ENCODE peak calls at places on chromosomes 12 and 14, in ten cellular contexts. U is GM23338, L is neural progenitor cell, V is PC-9, W is HepG2, Z is lower lobe of right lung, G is IMR-90, S is psoas muscle, R is NB4, X is AG10803. E is an unnamed sample.

GRCh38 chr14:76456200-76456599 is 80.3 kb downstream of the ESRRB start:
- DNase-seq in Z (no peak), W (peak; percentile 18), R (peak; percentile 49), L (peak; percentile 82), X (peak; percentile 16), U (peak; percentile 89), V (peak; percentile 15), G (peak; percentile 8), S (no peak), E (peak; percentile 40)

GRCh38 chr12:15829949-15830348 is 40.8 kb upstream of the EPS8 start:
- DNase-seq in L (no peak), R (peak; percentile 12), X (peak; percentile 59), W (no peak), V (no peak), Z (no peak), G (peak; percentile 61), S (no peak), U (no peak), E (peak; percentile 44)

GRCh38 chr14:89137514-89138163 is 279.4 kb downstream of the FOXN3 start:
- DNase-seq in U (no peak), W (peak; percentile 45), G (peak; percentile 94), X (peak; percentile 95), Z (peak; percentile 84), V (peak; percentile 79), L (no peak), R (peak; percentile 74), S (peak; percentile 65), E (peak; percentile 80)

GRCh38 chr14:54206477-54206876 is 190.3 kb upstream of the CDKN3 start:
- DNase-seq in R (no peak), Z (no peak), V (peak; percentile 6), L (no peak), S (no peak), U (no peak), W (no peak), G (no peak), X (no peak), E (peak; percentile 24)

GRCh38 chr12:1799882-1800645 is 20.3 kb upstream of the LRTM2 start:
- DNase-seq in X (no peak), Z (peak; percentile 44), W (no peak), R (no peak), V (no peak), U (no peak), S (no peak), G (no peak), L (no peak), E (no peak)

GRCh38 chr14:87065366-87065765 is 927.6 kb downstream of the GALC start:
- DNase-seq in X (no peak), R (no peak), Z (no peak), W (no peak), U (no peak), S (no peak), L (no peak), G (no peak), V (no peak), E (no peak)

GRCh38 chr14:104942586-104942985 is 17.9 kb downstream of the PLD4 start:
- DNase-seq in G (no peak), R (no peak), L (no peak), Z (peak; percentile 29), S (no peak), X (no peak), W (no peak), V (no peak), U (no peak), E (no peak)

GRCh38 chr14:21399311-21399870 is 15.6 kb upstream of the SUPT16H start:
- DNase-seq in W (no peak), U (no peak), L (no peak), G (no peak), V (no peak), X (no peak), Z (no peak), R (no peak), S (no peak), E (no peak)

GRCh38 chr14:27739657-27740156 is 1026.9 kb upstream of the FOXG1 start:
- DNase-seq in X (no peak), Z (no peak), U (no peak), S (no peak), R (no peak), G (no peak), L (no peak), V (no peak), W (no peak), E (no peak)

GRCh38 chr12:119683413-119683812 is 15.5 kb downstream of the PRKAB1 start:
- DNase-seq in W (no peak), V (no peak), R (no peak), G (peak; percentile 63), X (peak; percentile 25), Z (no peak), U (no peak), S (no peak), L (no peak), E (no peak)

GRCh38 chr14:63470877-63471565 is 72.2 kb downstream of the PPP2R5E start:
- DNase-seq in Z (no peak), L (no peak), G (peak; percentile 91), R (peak; percentile 49), W (peak; percentile 87), S (no peak), X (peak; percentile 69), U (no peak), V (no peak), E (peak; percentile 91)

GRCh38 chr12:58917699-58918334 is 2.5 kb downstream of the LRIG3 start:
- DNase-seq in X (peak; percentile 27), W (no peak), G (no peak), U (no peak), S (no peak), R (no peak), L (peak; percentile 47), Z (no peak), V (no peak), E (peak; percentile 32)
- H3K4me3 ChIP-seq in X (peak overlapping the region; percentile 90), W (peak overlapping the region; percentile 80), G (peak overlapping the region; percentile 80), U (no peak overlapping the region), S (peak overlapping the region; percentile 95), R (no peak overlapping the region), L (peak overlapping the region; percentile 86), Z (peak overlapping the region; percentile 69), V (peak overlapping the region; percentile 77), E (peak overlapping the region; percentile 88)

DNA sequence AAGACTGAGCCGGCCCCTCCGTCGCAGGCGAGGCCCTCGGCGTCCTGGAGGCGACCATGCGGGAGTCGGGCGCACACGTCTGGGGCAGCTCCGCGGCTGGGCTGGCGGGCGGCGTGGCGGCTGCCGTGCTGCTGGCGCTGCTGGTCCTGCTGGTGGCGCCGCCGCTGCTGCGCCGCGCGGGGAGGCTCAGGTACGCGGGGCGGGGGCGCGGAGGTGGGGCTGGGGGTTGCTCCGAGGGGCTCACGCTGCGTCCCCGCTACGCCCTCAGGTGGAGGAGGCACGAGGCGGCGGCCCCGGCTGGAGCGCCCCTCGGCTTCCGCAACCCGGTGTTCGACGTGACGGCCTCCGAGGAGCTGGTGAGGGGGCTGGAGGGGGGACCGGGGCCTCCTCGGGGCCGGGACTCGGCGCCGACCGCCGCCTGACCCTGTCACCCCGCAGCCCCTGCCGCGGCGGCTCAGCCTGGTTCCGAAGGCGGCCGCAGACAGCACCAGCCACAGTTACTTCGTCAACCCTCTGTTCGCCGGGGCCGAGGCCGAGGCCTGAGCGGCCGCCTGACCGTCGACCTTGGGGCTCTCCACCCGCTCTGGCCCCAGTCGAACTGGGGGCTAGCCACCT is 7.8 kb downstream of the AMN start:
- DNase-seq in G (no peak), L (peak; percentile 79), U (peak; percentile 69), S (no peak), Z (peak; percentile 50), W (no peak), X (no peak), R (no peak), V (no peak), E (no peak)
- TF ChIP-seq CTCF in G (no peak), L (peak; percentile 33), U (no peak), S (no peak), Z (no peak), W (no peak), X (no peak), R (no peak), V (no peak), E (no peak)

DNA sequence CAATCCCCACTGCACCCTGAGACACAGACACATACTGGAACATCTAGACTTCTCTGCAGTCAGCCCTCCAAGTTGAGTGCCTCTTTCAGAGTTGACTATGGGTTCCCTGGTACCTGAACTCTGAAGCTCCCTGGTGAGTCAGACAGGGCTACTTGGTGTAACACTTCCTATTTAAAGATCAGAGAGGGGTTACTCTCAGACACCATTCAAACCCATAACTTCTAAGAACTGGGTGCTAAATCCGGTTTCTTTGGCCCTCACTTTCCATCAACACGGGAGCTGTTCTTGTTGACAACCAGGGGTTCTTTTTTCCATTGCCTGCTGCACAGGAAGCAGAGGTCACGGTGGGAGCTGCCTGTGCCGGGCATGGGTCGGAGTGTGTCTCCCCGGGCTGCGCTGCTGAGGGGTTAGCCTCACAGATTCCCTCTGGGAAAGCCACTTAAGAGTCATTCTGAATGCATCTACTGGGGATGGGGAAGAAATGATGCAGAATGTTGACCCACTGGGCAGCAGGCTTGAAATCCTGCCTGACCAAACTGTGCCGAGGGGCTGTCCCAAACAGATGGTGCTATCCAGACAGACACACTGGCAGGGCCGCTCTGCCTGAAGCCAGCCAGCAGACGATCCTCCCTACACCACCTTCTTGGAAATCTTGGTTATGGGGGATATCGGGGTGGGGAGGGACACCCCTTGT is 74.1 kb downstream of the PITPNM2 start:
- DNase-seq in L (no peak), V (no peak), W (no peak), G (no peak), X (no peak), U (no peak), S (no peak), R (peak; percentile 51), Z (no peak), E (peak; percentile 44)
- H3K4me3 ChIP-seq in L (no peak overlapping the region), V (no peak overlapping the region), W (no peak overlapping the region), G (no peak overlapping the region), X (no peak overlapping the region), U (no peak overlapping the region), S (no peak overlapping the region), R (no peak overlapping the region), Z (no peak overlapping the region), E (no peak overlapping the region)

GRCh38 chr12:113837059-113837458 is 129.1 kb downstream of the RBM19 start:
- DNase-seq in R (no peak), G (peak; percentile 57), X (peak; percentile 53), U (no peak), S (no peak), L (no peak), V (no peak), Z (no peak), W (no peak), E (no peak)

GRCh38 chr12:113835913-113836312 is 130.2 kb downstream of the RBM19 start:
- DNase-seq in V (no peak), X (no peak), W (no peak), L (peak; percentile 55), U (no peak), Z (no peak), R (no peak), G (no peak), S (no peak), E (no peak)

GRCh38 chr12:113835433-113835832 is 130.7 kb downstream of the RBM19 start:
- DNase-seq in R (no peak), L (no peak), Z (no peak), X (no peak), S (no peak), G (no peak), W (no peak), U (no peak), V (no peak), E (no peak)

GRCh38 chr12:113838896-113839295 is 127.2 kb downstream of the RBM19 start:
- DNase-seq in L (no peak), Z (no peak), W (no peak), R (no peak), S (no peak), U (no peak), G (no peak), V (no peak), X (no peak), E (no peak)

GRCh38 chr12:113837528-113838296 is 128.4 kb downstream of the RBM19 start:
- DNase-seq in Z (no peak), V (no peak), U (no peak), G (no peak), W (no peak), S (no peak), L (no peak), X (no peak), R (no peak), E (no peak)
- TF ChIP-seq CTCF in Z (no peak), V (no peak), U (no peak), G (peak; percentile 20), W (no peak), S (no peak), L (peak; percentile 20), X (no peak), R (no peak), E (peak; percentile 29)

E was measured in epithelial cell of esophagus.